ENCODE peak calls at places on chromosome 13, in ten cellular contexts. M is ovary, T is suprapubic skin, O is HepG2, B is uterus, E is body of pancreas, A is adrenal gland, X is spleen, N is prostate gland, Q is stomach. I is an unnamed sample.

GRCh38 chr13:41791056-41791455 is 169.9 kb downstream of the VWA8 start:
- DNase-seq in M (no peak), T (no peak), O (no peak), B (no peak), E (no peak), A (no peak), X (no peak), N (no peak), Q (no peak), I (no peak)

GRCh38 chr13:110390572-110390971 is 83.5 kb downstream of the COL4A2 start:
- DNase-seq in M (no peak), T (no peak), O (no peak), B (no peak), E (no peak), A (no peak), X (no peak), N (no peak), Q (no peak), I (no peak)

GRCh38 chr13:44383945-44384344 is 10.3 kb downstream of the SERP2 start:
- DNase-seq in M (no peak), T (no peak), O (no peak), B (no peak), E (no peak), A (no peak), X (no peak), N (no peak), Q (no peak), I (no peak)

GRCh38 chr13:42337808-42338600 is 66.1 kb downstream of the AKAP11 start:
- DNase-seq in M (no peak), T (no peak), O (no peak), B (no peak), E (no peak), A (no peak), X (no peak), N (no peak), Q (no peak), I (no peak)

GRCh38 chr13:109394311-109394988 is 391.9 kb downstream of the IRS2 start:
- DNase-seq in M (no peak), T (no peak), O (no peak), B (no peak), E (no peak), A (no peak), X (no peak), N (no peak), Q (no peak), I (no peak)

GRCh38 chr13:63041640-63042414 is 1626.2 kb upstream of the PCDH20 start:
- DNase-seq in M (no peak), T (no peak), O (no peak), B (no peak), E (no peak), A (no peak), X (no peak), N (no peak), Q (no peak), I (no peak)

GRCh38 chr13:23288564-23288963 is 107.8 kb downstream of the SGCG start:
- DNase-seq in M (no peak), T (no peak), O (no peak), B (no peak), E (no peak), A (no peak), X (no peak), N (no peak), Q (no peak), I (no peak)

GRCh38 chr13:21420706-21421105 is 38.4 kb downstream of the ZDHHC20 start:
- DNase-seq in M (no peak), T (no peak), O (no peak), B (no peak), E (no peak), A (no peak), X (no peak), N (no peak), Q (no peak), I (no peak)

GRCh38 chr13:30186644-30187431 is 120.5 kb downstream of the KATNAL1 start:
- DNase-seq in M (no peak), T (no peak), O (no peak), B (no peak), E (no peak), A (no peak), X (no peak), N (no peak), Q (no peak), I (no peak)

GRCh38 chr13:114269281-114269770 is 12.1 kb upstream of the UPF3A start:
- DNase-seq in M (no peak), T (no peak), O (no peak), B (no peak), E (no peak), A (no peak), X (no peak), N (no peak), Q (no peak), I (no peak)

GRCh38 chr13:63512095-63512494 is 2096.4 kb upstream of the PCDH20 start:
- DNase-seq in M (no peak), T (no peak), O (no peak), B (no peak), E (no peak), A (no peak), X (no peak), N (no peak), Q (no peak), I (no peak)

GRCh38 chr13:66977156-66977555 is 253.0 kb downstream of the PCDH9 start:
- DNase-seq in M (no peak), T (no peak), O (no peak), B (no peak), E (no peak), A (no peak), X (no peak), N (no peak), Q (no peak), I (no peak)

GRCh38 chr13:44302948-44303575 is 70.6 kb upstream of the SERP2 start:
- DNase-seq in M (no peak), T (no peak), O (no peak), B (no peak), E (no peak), A (no peak), X (no peak), N (no peak), Q (no peak), I (no peak)

GRCh38 chr13:109345433-109345941 is 440.9 kb downstream of the IRS2 start:
- DNase-seq in M (no peak), T (no peak), O (no peak), B (no peak), E (no peak), A (no peak), X (no peak), N (no peak), Q (no peak), I (no peak)

GRCh38 chr13:40442191-40442590 is 224.2 kb downstream of the FOXO1 start:
- DNase-seq in M (no peak), T (no peak), O (no peak), B (no peak), E (no peak), A (no peak), X (no peak), N (no peak), Q (no peak), I (no peak)

GRCh38 chr13:41311607-41312500 is 787 bp downstream of the NAA16 start:
- DNase-seq in M (peak), T (peak), O (peak), B (peak), E (peak), A (peak), X (peak), N (peak), Q (peak), I (peak)

GRCh38 chr13:80050252-80050651 is 290.7 kb downstream of the SPRY2 start:
- DNase-seq in M (no peak), T (no peak), O (no peak), B (no peak), E (no peak), A (no peak), X (no peak), N (no peak), Q (no peak), I (no peak)

GRCh38 chr13:36919206-36919832 is 719 bp downstream of the SMAD9 start:
- DNase-seq in M (peak), T (no peak), O (peak), B (peak), E (no peak), A (peak), X (no peak), N (peak), Q (peak), I (peak)

GRCh38 chr13:21717817-21718216 is 46.9 kb downstream of the FGF9 start:
- DNase-seq in M (no peak), T (no peak), O (no peak), B (no peak), E (no peak), A (no peak), X (no peak), N (no peak), Q (no peak), I (no peak)

GRCh38 chr13:43269037-43269476 is 245.7 kb downstream of the DNAJC15 start:
- DNase-seq in M (peak), T (no peak), O (peak), B (peak), E (peak), A (peak), X (no peak), N (peak), Q (peak), I (no peak)

GRCh38 chr13:79782541-79783216 is 301.7 kb downstream of the NDFIP2 start:
- DNase-seq in M (peak), T (no peak), O (peak), B (no peak), E (peak), A (peak), X (peak), N (peak), Q (peak), I (peak)

GRCh38 chr13:108948269-108948671 is 318.9 kb downstream of the MYO16 start:
- DNase-seq in M (no peak), T (no peak), O (peak), B (no peak), E (no peak), A (no peak), X (no peak), N (peak), Q (no peak), I (no peak)

GRCh38 chr13:66835040-66835628 is 395.0 kb downstream of the PCDH9 start:
- DNase-seq in M (peak), T (peak), O (peak), B (peak), E (peak), A (peak), X (no peak), N (no peak), Q (peak), I (peak)

GRCh38 chr13:104833221-104833620 is 1702.2 kb downstream of the EFNB2 start:
- DNase-seq in M (no peak), T (no peak), O (no peak), B (no peak), E (no peak), A (no peak), X (no peak), N (no peak), Q (no peak), I (no peak)

GRCh38 chr13:67223024-67223423 is 7.1 kb downstream of the PCDH9 start:
- DNase-seq in M (no peak), T (no peak), O (no peak), B (no peak), E (no peak), A (no peak), X (no peak), N (no peak), Q (no peak), I (no peak)

GRCh38 chr13:41059466-41059865 is 1.8 kb upstream of the WBP4 start:
- DNase-seq in M (no peak), T (no peak), O (no peak), B (no peak), E (no peak), A (no peak), X (no peak), N (no peak), Q (no peak), I (no peak)

GRCh38 chr13:66853559-66853958 is 376.6 kb downstream of the PCDH9 start:
- DNase-seq in M (no peak), T (no peak), O (no peak), B (no peak), E (no peak), A (no peak), X (no peak), N (no peak), Q (no peak), I (no peak)

GRCh38 chr13:39688699-39689405 is 33.4 kb downstream of the COG6 start:
- DNase-seq in M (no peak), T (no peak), O (no peak), B (no peak), E (no peak), A (no peak), X (no peak), N (no peak), Q (no peak), I (no peak)

GRCh38 chr13:104597554-104598240 is 1531.5 kb upstream of the SLC10A2 start:
- DNase-seq in M (no peak), T (no peak), O (no peak), B (no peak), E (no peak), A (no peak), X (no peak), N (no peak), Q (no peak), I (no peak)

GRCh38 chr13:30334663-30335386 is 27.5 kb upstream of the KATNAL1 start:
- DNase-seq in M (no peak), T (no peak), O (peak), B (no peak), E (peak), A (no peak), X (no peak), N (no peak), Q (no peak), I (no peak)

GRCh38 chr13:109654341-109655205 is 131.8 kb downstream of the IRS2 start:
- DNase-seq in M (no peak), T (no peak), O (no peak), B (no peak), E (no peak), A (no peak), X (no peak), N (no peak), Q (no peak), I (no peak)

GRCh38 chr13:30851697-30852096 is 54.4 kb upstream of the MEDAG start:
- DNase-seq in M (no peak), T (no peak), O (no peak), B (no peak), E (no peak), A (no peak), X (no peak), N (no peak), Q (no peak), I (no peak)

GRCh38 chr13:98494769-98495168 is 82.1 kb downstream of the STK24 start:
- DNase-seq in M (no peak), T (peak), O (no peak), B (no peak), E (no peak), A (no peak), X (no peak), N (no peak), Q (no peak), I (no peak)

GRCh38 chr13:30307194-30307965 is at the start of gene KATNAL1:
- DNase-seq in M (peak), T (peak), O (peak), B (peak), E (peak), A (peak), X (peak), N (peak), Q (peak), I (peak)

GRCh38 chr13:31540316-31540715 is 199.0 kb upstream of the RXFP2 start:
- DNase-seq in M (no peak), T (no peak), O (no peak), B (no peak), E (no peak), A (no peak), X (no peak), N (no peak), Q (no peak), I (no peak)

GRCh38 chr13:66560991-66561390 is 669.1 kb downstream of the PCDH9 start:
- DNase-seq in M (no peak), T (no peak), O (no peak), B (no peak), E (no peak), A (no peak), X (no peak), N (no peak), Q (no peak), I (no peak)

GRCh38 chr13:110524484-110525254 is 36.9 kb downstream of the RAB20 start:
- DNase-seq in M (no peak), T (no peak), O (no peak), B (no peak), E (peak), A (peak), X (no peak), N (no peak), Q (peak), I (no peak)

GRCh38 chr13:63542704-63543215 is 2127.1 kb upstream of the PCDH20 start:
- DNase-seq in M (no peak), T (no peak), O (no peak), B (no peak), E (no peak), A (no peak), X (no peak), N (no peak), Q (no peak), I (no peak)

GRCh38 chr13:33494596-33495214 is 209.2 kb upstream of the STARD13 start:
- DNase-seq in M (no peak), T (no peak), O (peak), B (no peak), E (no peak), A (no peak), X (no peak), N (no peak), Q (no peak), I (no peak)

GRCh38 chr13:98216135-98216565 is 39.1 kb upstream of the RNF113B start:
- DNase-seq in M (peak), T (no peak), O (no peak), B (no peak), E (peak), A (peak), X (no peak), N (no peak), Q (peak), I (no peak)

DNA sequence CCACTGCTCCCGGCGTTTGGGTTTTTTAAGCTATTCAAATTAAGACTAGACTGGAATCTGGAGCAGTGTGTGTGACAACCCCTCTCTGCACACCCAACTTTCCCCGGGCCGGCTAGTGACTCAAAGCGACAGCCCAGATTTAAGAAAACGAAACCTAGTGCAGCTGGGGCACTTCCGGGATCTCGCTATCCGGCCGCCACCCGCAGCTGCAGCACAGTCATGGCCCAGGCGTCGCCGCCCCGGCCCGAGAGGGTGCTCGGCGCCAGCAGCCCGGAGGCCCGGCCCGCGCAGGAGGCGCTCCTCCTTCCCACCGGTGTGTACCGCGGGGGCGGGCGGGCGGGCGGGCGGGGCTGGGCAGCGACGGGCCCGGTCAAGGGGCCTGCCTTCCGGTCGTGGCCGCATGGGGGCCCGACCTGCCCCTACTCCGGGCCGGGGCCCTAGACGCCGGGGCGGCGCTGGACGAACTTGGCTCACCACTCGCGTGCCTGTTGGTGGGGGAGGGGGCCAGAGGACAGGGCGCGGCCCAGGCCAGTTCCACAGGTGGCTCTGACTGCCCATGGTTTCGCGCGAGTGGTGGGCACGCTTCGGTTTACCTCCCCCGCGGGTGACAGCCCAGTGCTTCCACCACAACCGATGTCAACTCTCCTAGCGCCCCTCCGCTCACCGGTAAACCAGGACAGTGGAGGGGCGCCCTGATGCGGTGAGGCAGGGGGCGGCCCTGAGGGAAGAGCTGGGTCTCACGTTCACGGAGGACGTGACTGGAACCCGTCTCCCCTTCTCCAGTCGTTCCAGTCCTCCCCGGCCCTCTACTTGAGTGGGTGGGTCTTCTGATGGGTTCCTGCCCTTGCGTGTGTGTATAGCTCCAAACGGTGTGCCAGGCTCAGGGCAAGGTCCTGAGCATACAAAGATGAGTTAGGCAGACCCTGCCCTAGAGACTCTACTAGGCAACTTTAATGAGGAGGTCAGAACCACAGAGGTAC is at the start of gene PHF11:
- DNase-seq in M (peak), T (peak), O (peak), B (peak), E (peak), A (peak), X (peak), N (peak), Q (peak), I (peak)
- TF ChIP-seq POLR2A in M (no peak), T (no peak), O (peak), B (no peak), E (peak), A (peak), X (peak), N (peak), Q (no peak), I (peak)

GRCh38 chr13:101945435-101945834 is 456.4 kb downstream of the FGF14 start:
- DNase-seq in M (no peak), T (no peak), O (no peak), B (no peak), E (no peak), A (no peak), X (no peak), N (no peak), Q (no peak), I (no peak)
- TF ChIP-seq CTCF in M (no peak), T (no peak), O (peak), B (no peak), E (no peak), A (no peak), X (no peak), N (no peak), Q (no peak), I (no peak)

GRCh38 chr13:91348906-91349435 is 1.5 kb downstream of the MIR17HG start:
- DNase-seq in M (peak), T (peak), O (peak), B (peak), E (peak), A (peak), X (peak), N (peak), Q (peak), I (peak)
- TF ChIP-seq POLR2A in M (peak), T (peak), O (peak), B (peak), E (peak), A (no peak), X (no peak), N (no peak), Q (no peak), I (peak)

DNA sequence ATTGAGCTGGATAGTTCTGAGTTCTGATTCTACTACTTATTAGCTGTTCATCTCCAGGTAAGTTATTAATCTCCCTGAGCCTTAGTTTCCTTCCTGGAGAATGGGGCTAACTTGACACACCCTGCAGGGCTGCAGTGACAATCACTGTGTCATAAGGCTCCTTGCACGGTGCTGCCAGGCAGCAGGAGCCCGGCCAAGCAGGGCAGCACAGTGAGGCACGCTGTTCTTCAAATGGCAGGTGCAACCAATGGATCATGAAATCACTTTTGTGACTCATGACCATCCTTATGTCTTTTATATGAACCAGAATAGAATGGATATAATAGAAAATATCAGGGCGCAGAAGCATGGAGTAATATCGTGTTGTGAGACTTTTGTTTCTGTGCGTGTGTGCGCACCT is 242.6 kb downstream of the ABCC4 start:
- DNase-seq in M (no peak), T (no peak), O (no peak), B (no peak), E (no peak), A (no peak), X (no peak), N (no peak), Q (no peak), I (no peak)
- TF ChIP-seq CTCF in M (no peak), T (no peak), O (no peak), B (no peak), E (no peak), A (no peak), X (no peak), N (no peak), Q (no peak), I (no peak)

GRCh38 chr13:102788683-102789082 is 10.1 kb downstream of the POGLUT2 start:
- DNase-seq in M (no peak), T (no peak), O (no peak), B (no peak), E (no peak), A (no peak), X (no peak), N (no peak), Q (no peak), I (no peak)
- TF ChIP-seq POLR2A in M (no peak), T (no peak), O (no peak), B (no peak), E (no peak), A (no peak), X (no peak), N (no peak), Q (no peak), I (no peak)

DNA sequence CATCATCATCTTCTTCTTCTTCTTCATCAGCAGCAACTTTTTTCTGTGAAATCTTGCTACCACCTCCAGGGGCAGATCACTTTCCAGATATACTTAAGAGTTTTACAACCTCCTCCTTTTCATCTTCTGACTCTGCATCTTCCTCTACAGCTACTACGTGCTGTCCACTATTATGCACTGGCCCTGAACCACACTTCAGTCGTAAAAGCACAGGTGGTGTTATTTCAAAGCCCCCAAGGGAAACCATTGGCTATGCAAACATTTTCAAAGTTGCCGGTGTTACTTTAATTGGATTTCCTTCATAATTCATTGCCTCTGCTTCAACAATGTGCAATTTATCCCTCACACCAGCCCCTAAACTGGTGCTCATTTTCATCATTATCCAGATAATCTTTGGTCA is 75.0 kb downstream of the POLR1D start:
- DNase-seq in M (no peak), T (no peak), O (no peak), B (no peak), E (no peak), A (no peak), X (no peak), N (no peak), Q (no peak), I (no peak)
- TF ChIP-seq CTCF in M (no peak), T (no peak), O (no peak), B (no peak), E (no peak), A (no peak), X (no peak), N (no peak), Q (no peak), I (no peak)